ENCODE peak calls at places on chromosomes 7 and 10, in four cellular contexts. O, D, B and P are unnamed samples.

GRCh38 chr7:113790025-113790424 is 128.8 kb downstream of the PPP1R3A start:
- DNase-seq in O (no peak), D (no peak), B (no peak), P (no peak)

GRCh38 chr7:22855049-22855392 is 32.4 kb upstream of the TOMM7 start:
- DNase-seq in O (no peak), D (no peak), B (no peak), P (no peak)

GRCh38 chr7:122092964-122093797 is 50.9 kb downstream of the AASS start:
- DNase-seq in O (peak; percentile 16), D (peak; percentile 52), B (no peak), P (peak; percentile 66)

GRCh38 chr7:120738816-120739215 is 119.1 kb downstream of the TSPAN12 start:
- DNase-seq in O (no peak), D (no peak), B (no peak), P (no peak)

GRCh38 chr7:117946201-117946633 is 73.0 kb upstream of the CTTNBP2 start:
- DNase-seq in O (no peak), D (no peak), B (no peak), P (peak; percentile 78)

GRCh38 chr7:18952846-18953245 is 164.6 kb downstream of the TWIST1 start:
- DNase-seq in O (no peak), D (no peak), B (no peak), P (no peak)

GRCh38 chr10:98246911-98247820 is 20.8 kb downstream of the LOXL4 start:
- DNase-seq in O (no peak), D (peak; percentile 34), B (no peak), P (no peak)

GRCh38 chr10:71156436-71156835 is 55.9 kb upstream of the UNC5B start:
- DNase-seq in O (no peak), D (no peak), B (no peak), P (no peak)

GRCh38 chr7:155864271-155864985 is 52.2 kb upstream of the SHH start:
- DNase-seq in O (no peak), D (no peak), B (no peak), P (no peak)

GRCh38 chr7:51289608-51290370 is 26.8 kb downstream of the COBL start:
- DNase-seq in O (no peak), D (no peak), B (no peak), P (no peak)

GRCh38 chr10:19730071-19730470 is 86.2 kb upstream of the PLXDC2 start:
- DNase-seq in O (no peak), D (peak; percentile 2), B (no peak), P (no peak)

GRCh38 chr7:25954395-25954794 is 197.6 kb upstream of the NFE2L3 start:
- DNase-seq in O (no peak), D (no peak), B (no peak), P (no peak)

GRCh38 chr10:18683427-18683826 is 24.2 kb downstream of the ARL5B start:
- DNase-seq in O (no peak), D (peak; percentile 14), B (no peak), P (peak; percentile 74)

GRCh38 chr10:13439771-13440708 is 88.8 kb downstream of the BEND7 start:
- DNase-seq in O (no peak), D (no peak), B (no peak), P (peak; percentile 47)

GRCh38 chr7:80622531-80622930 is 15.9 kb upstream of the CD36 start:
- DNase-seq in O (no peak), D (no peak), B (no peak), P (peak; percentile 25)

GRCh38 chr10:105247831-105248499 is 606.9 kb downstream of the SORCS3 start:
- DNase-seq in O (no peak), D (no peak), B (no peak), P (no peak)

GRCh38 chr7:30327813-30328212 is 43.4 kb downstream of the ZNRF2 start:
- DNase-seq in O (no peak), D (no peak), B (no peak), P (no peak)

GRCh38 chr7:31776616-31777015 is 89.6 kb downstream of the PPP1R17 start:
- DNase-seq in O (peak; percentile 82), D (no peak), B (peak; percentile 21), P (peak; percentile 56)

GRCh38 chr10:61937631-61938284 is 36.3 kb downstream of the ARID5B start:
- DNase-seq in O (no peak), D (no peak), B (no peak), P (peak; percentile 72)

GRCh38 chr7:30906014-30906413 is 5.6 kb upstream of the AQP1 start:
- DNase-seq in O (no peak), D (no peak), B (no peak), P (no peak)

GRCh38 chr10:72709041-72709440 is 17.1 kb downstream of the MCU start:
- DNase-seq in O (no peak), D (no peak), B (no peak), P (no peak)

GRCh38 chr10:121168513-121169216 is 317.5 kb downstream of the WDR11 start:
- DNase-seq in O (no peak), D (no peak), B (no peak), P (no peak)

GRCh38 chr10:75460059-75460458 is 28.6 kb downstream of the LRMDA start:
- DNase-seq in O (no peak), D (no peak), B (no peak), P (no peak)

GRCh38 chr10:102645388-102645740 is 1.1 kb downstream of the TRIM8 start:
- DNase-seq in O (peak; percentile 40), D (peak; percentile 39), B (no peak), P (no peak)

GRCh38 chr7:1124164-1124563 is 35.8 kb downstream of the ZFAND2A start:
- DNase-seq in O (no peak), D (no peak), B (no peak), P (no peak)

GRCh38 chr10:103855424-103855823 is at the start of gene SH3PXD2A:
- DNase-seq in O (no peak), D (no peak), B (no peak), P (no peak)